ENCODE peak calls at places on chromosomes 3 and 15, in four cellular contexts. One of them, this sample, is unnamed.

GRCh38 chr3:9779721-9780450 is 10.1 kb upstream of the CAMK1 start:
- DNase-seq in HEK293T: no peak
- DNase-seq in K562: no peak
- DNase-seq in WTC11: no peak
- DNase-seq in this sample: no peak

GRCh38 chr15:98899266-98900021 is 108.1 kb downstream of the PGPEP1L start:
- DNase-seq in HEK293T: no peak
- DNase-seq in K562: no peak
- DNase-seq in WTC11: no peak
- DNase-seq in this sample: no peak

GRCh38 chr3:139199421-139200010 is 144.3 kb upstream of the MRPS22 start:
- DNase-seq in HEK293T: no peak
- DNase-seq in K562: no peak
- DNase-seq in WTC11: no peak
- DNase-seq in this sample: no peak

GRCh38 chr15:81548350-81549116 is 174.5 kb upstream of the TMC3 start:
- DNase-seq in K562: no peak
- DNase-seq in HEK293T: no peak
- DNase-seq in WTC11: no peak
- DNase-seq in this sample: no peak

GRCh38 chr3:126527455-126528211 is 3.7 kb downstream of the CHST13 start:
- DNase-seq in K562: no peak
- DNase-seq in HEK293T: no peak
- DNase-seq in WTC11: peak; percentile 39
- DNase-seq in this sample: no peak

GRCh38 chr3:177906573-177907229 is 629.5 kb upstream of the KCNMB2 start:
- DNase-seq in K562: no peak
- DNase-seq in WTC11: no peak
- DNase-seq in HEK293T: no peak
- DNase-seq in this sample: no peak

GRCh38 chr15:65952425-65953053 is 83.2 kb downstream of the RAB11A start:
- DNase-seq in WTC11: peak; percentile 71
- DNase-seq in K562: no peak
- DNase-seq in HEK293T: peak; percentile 54
- DNase-seq in this sample: peak; percentile 11

GRCh38 chr3:10363935-10364334 is 43.0 kb upstream of the SEC13 start:
- DNase-seq in HEK293T: no peak
- DNase-seq in WTC11: no peak
- DNase-seq in K562: no peak
- DNase-seq in this sample: no peak

GRCh38 chr3:170027691-170028102 is 10.1 kb upstream of the GPR160 start:
- DNase-seq in WTC11: no peak
- DNase-seq in HEK293T: no peak
- DNase-seq in K562: no peak
- DNase-seq in this sample: peak; percentile 25

GRCh38 chr3:148718982-148719862 is 21.5 kb downstream of the AGTR1 start:
- DNase-seq in HEK293T: no peak
- DNase-seq in K562: no peak
- DNase-seq in WTC11: peak; percentile 16
- DNase-seq in this sample: no peak

GRCh38 chr3:196513697-196514349 is 1.3 kb downstream of the SMCO1 start:
- DNase-seq in K562: no peak
- DNase-seq in HEK293T: no peak
- DNase-seq in WTC11: no peak
- DNase-seq in this sample: no peak

GRCh38 chr15:40234783-40235182 is 4.1 kb upstream of the PAK6 start:
- DNase-seq in HEK293T: no peak
- DNase-seq in K562: peak; percentile 32
- DNase-seq in WTC11: no peak
- DNase-seq in this sample: no peak

GRCh38 chr3:99330281-99330680 is 308.1 kb upstream of the COL8A1 start:
- DNase-seq in WTC11: no peak
- DNase-seq in K562: no peak
- DNase-seq in HEK293T: no peak
- DNase-seq in this sample: no peak

GRCh38 chr3:77039606-77040553 is at the start of gene ROBO2:
- DNase-seq in K562: peak; percentile 22
- DNase-seq in HEK293T: peak; percentile 54
- DNase-seq in WTC11: peak; percentile 80
- DNase-seq in this sample: no peak

GRCh38 chr15:53884441-53884840 is 93.8 kb upstream of the UNC13C start:
- DNase-seq in K562: no peak
- DNase-seq in HEK293T: no peak
- DNase-seq in WTC11: no peak
- DNase-seq in this sample: no peak

GRCh38 chr3:17801131-17801530 is 58.7 kb upstream of the TBC1D5 start:
- DNase-seq in WTC11: no peak
- DNase-seq in HEK293T: no peak
- DNase-seq in K562: no peak
- DNase-seq in this sample: no peak

GRCh38 chr15:85543741-85544155 is 163.3 kb downstream of the AKAP13 start:
- DNase-seq in K562: no peak
- DNase-seq in WTC11: peak; percentile 52
- DNase-seq in HEK293T: no peak
- DNase-seq in this sample: no peak

GRCh38 chr3:123140591-123140990 is 61.2 kb upstream of the SEC22A start:
- DNase-seq in HEK293T: no peak
- DNase-seq in K562: no peak
- DNase-seq in WTC11: no peak
- DNase-seq in this sample: no peak

GRCh38 chr15:41465822-41466421 is 27.8 kb upstream of the ITPKA start:
- DNase-seq in K562: peak; percentile 58
- DNase-seq in HEK293T: peak; percentile 36
- DNase-seq in WTC11: no peak
- DNase-seq in this sample: peak; percentile 50
- TF ChIP-seq ELF4 in K562: no peak
- TF ChIP-seq ELF4 in HEK293T: no peak
- TF ChIP-seq ELF4 in WTC11: no peak
- TF ChIP-seq ELF4 in this sample: no peak

GRCh38 chr3:48543271-48543866 is 13.2 kb downstream of the PFKFB4 start:
- DNase-seq in K562: no peak
- DNase-seq in HEK293T: no peak
- DNase-seq in WTC11: no peak
- DNase-seq in this sample: no peak
- TF ChIP-seq ELF4 in K562: no peak
- TF ChIP-seq ELF4 in HEK293T: no peak
- TF ChIP-seq ELF4 in WTC11: no peak
- TF ChIP-seq ELF4 in this sample: no peak

DNA sequence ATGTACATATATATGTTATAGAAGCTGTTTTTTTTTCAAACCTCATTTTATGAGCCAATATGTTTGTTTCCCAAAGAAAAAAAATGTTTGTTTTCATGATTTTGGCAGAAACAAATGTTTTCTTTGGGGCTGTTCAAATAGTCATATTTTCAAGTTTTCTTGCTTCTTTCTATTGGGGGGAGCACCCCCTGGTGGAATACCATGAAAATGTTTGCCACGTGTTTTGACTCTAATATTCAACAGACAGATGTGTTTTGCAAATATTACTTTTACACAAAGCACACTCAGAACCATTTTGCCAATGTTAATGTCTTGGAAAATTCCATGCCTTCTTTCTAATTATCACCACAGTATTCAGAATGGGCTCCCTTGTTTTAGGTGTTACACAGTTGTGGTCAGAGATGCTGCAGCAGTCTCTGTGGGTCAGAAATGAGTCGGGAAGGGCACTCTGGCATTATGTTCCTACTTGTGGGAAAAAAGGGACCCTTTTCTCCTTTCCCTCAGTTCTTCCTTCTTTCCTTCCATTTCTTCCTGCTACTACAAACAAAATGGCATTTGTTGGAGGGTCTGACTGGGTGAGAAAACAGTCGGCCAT is 817.0 kb downstream of the TUSC7 start:
- DNase-seq in HEK293T: no peak
- DNase-seq in WTC11: peak; percentile 24
- DNase-seq in K562: peak; percentile 2
- DNase-seq in this sample: peak; percentile 4
- TF ChIP-seq ELF4 in HEK293T: no peak
- TF ChIP-seq ELF4 in WTC11: no peak
- TF ChIP-seq ELF4 in K562: no peak
- TF ChIP-seq ELF4 in this sample: no peak

GRCh38 chr3:149936812-149937230 is 33.9 kb downstream of the PFN2 start:
- DNase-seq in HEK293T: peak; percentile 61
- DNase-seq in WTC11: peak; percentile 69
- DNase-seq in K562: peak; percentile 35
- DNase-seq in this sample: peak; percentile 47
- TF ChIP-seq ELF4 in HEK293T: no peak
- TF ChIP-seq ELF4 in WTC11: no peak
- TF ChIP-seq ELF4 in K562: no peak
- TF ChIP-seq ELF4 in this sample: no peak

DNA sequence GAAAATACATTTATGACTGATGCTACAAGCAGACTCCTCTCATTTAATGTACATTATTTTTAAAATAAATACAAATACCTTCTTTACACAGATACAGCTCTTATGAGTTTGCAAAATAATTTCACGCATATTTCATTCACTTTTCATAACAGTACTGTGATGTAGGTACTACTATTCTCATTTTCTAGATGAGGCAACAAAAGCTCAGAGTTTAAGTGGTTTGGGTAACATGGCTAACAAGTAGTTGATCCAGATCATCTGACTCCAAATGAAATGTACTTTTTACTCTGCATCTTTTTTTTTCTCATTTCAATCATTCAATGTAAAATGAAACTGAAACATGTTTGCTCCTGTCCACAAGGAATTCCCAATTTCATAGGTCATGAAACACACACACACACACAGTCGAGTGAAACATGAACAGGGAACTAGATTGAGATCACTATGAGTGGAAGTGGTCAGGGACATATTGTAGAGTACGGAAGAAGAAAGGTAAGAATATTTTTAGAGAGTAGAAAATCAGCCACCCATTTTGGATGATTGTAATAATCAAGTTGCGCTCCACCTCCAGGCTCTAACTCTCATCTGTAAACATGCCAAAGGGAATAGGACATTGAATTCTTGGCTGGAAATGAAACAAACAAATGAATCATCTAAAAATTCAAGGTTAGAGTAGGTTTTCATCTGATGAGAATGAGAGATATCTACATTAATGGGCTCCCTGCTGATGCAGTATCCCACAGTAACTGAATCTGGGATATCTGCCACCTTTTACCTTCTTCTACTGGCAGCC is 92.4 kb downstream of the CLDN1 start:
- DNase-seq in K562: no peak
- DNase-seq in HEK293T: no peak
- DNase-seq in WTC11: no peak
- DNase-seq in this sample: peak; percentile 21
- TF ChIP-seq ELF4 in K562: no peak
- TF ChIP-seq ELF4 in HEK293T: no peak
- TF ChIP-seq ELF4 in WTC11: no peak
- TF ChIP-seq ELF4 in this sample: no peak

GRCh38 chr15:51793521-51793920 is 35.9 kb upstream of the TMOD3 start:
- DNase-seq in HEK293T: no peak
- DNase-seq in WTC11: no peak
- DNase-seq in K562: no peak
- DNase-seq in this sample: no peak
- TF ChIP-seq ELF4 in HEK293T: no peak
- TF ChIP-seq ELF4 in WTC11: no peak
- TF ChIP-seq ELF4 in K562: no peak
- TF ChIP-seq ELF4 in this sample: no peak

This sample was measured in HepG2.